ENCODE peak calls at places on chromosomes 4 and X, in seven cellular contexts. One of them, this sample, is unnamed.

GRCh38 chrX:16839224-16839851 is 30.8 kb downstream of the RBBP7 start:
- DNase-seq in neural progenitor cell: peak; percentile 8
- DNase-seq in Kasumi-1: no peak
- DNase-seq in NCI-H1092 treated with DMSO at 0.1 percent for 48 hours: no peak
- DNase-seq in left colon: no peak
- DNase-seq in mesendoderm: peak; percentile 14
- DNase-seq in kidney epithelial cell: no peak
- DNase-seq in this sample: no peak

GRCh38 chr4:125317526-125317880 is 2.7 kb downstream of the FAT4 start:
- DNase-seq in neural progenitor cell: peak; percentile 75
- DNase-seq in Kasumi-1: no peak
- DNase-seq in NCI-H1092 treated with DMSO at 0.1 percent for 48 hours: no peak
- DNase-seq in left colon: peak; percentile 25
- DNase-seq in mesendoderm: peak; percentile 71
- DNase-seq in kidney epithelial cell: no peak
- DNase-seq in this sample: no peak

GRCh38 chrX:26597981-26598380 is 382.0 kb downstream of the MAGEB5 start:
- DNase-seq in neural progenitor cell: no peak
- DNase-seq in Kasumi-1: no peak
- DNase-seq in NCI-H1092 treated with DMSO at 0.1 percent for 48 hours: no peak
- DNase-seq in left colon: no peak
- DNase-seq in mesendoderm: no peak
- DNase-seq in kidney epithelial cell: no peak
- DNase-seq in this sample: no peak

GRCh38 chr4:153074501-153075255 is 129.6 kb upstream of the TRIM2 start:
- DNase-seq in neural progenitor cell: no peak
- DNase-seq in Kasumi-1: no peak
- DNase-seq in NCI-H1092 treated with DMSO at 0.1 percent for 48 hours: no peak
- DNase-seq in left colon: no peak
- DNase-seq in mesendoderm: no peak
- DNase-seq in kidney epithelial cell: no peak
- DNase-seq in this sample: no peak

GRCh38 chrX:118117069-118117405 is 427 bp upstream of the KLHL13 start:
- DNase-seq in neural progenitor cell: no peak
- DNase-seq in Kasumi-1: no peak
- DNase-seq in NCI-H1092 treated with DMSO at 0.1 percent for 48 hours: no peak
- DNase-seq in left colon: no peak
- DNase-seq in mesendoderm: no peak
- DNase-seq in kidney epithelial cell: no peak
- DNase-seq in this sample: no peak

GRCh38 chrX:130179170-130179569 is 7.4 kb downstream of the RAB33A start:
- DNase-seq in neural progenitor cell: no peak
- DNase-seq in Kasumi-1: no peak
- DNase-seq in NCI-H1092 treated with DMSO at 0.1 percent for 48 hours: no peak
- DNase-seq in left colon: no peak
- DNase-seq in mesendoderm: no peak
- DNase-seq in kidney epithelial cell: no peak
- DNase-seq in this sample: no peak

GRCh38 chr4:89416968-89417367 is 109.4 kb upstream of the GPRIN3 start:
- DNase-seq in neural progenitor cell: no peak
- DNase-seq in Kasumi-1: no peak
- DNase-seq in NCI-H1092 treated with DMSO at 0.1 percent for 48 hours: no peak
- DNase-seq in left colon: no peak
- DNase-seq in mesendoderm: no peak
- DNase-seq in kidney epithelial cell: no peak
- DNase-seq in this sample: no peak

GRCh38 chr4:8079031-8079885 is 79.4 kb downstream of the ABLIM2 start:
- DNase-seq in neural progenitor cell: no peak
- DNase-seq in Kasumi-1: peak; percentile 86
- DNase-seq in NCI-H1092 treated with DMSO at 0.1 percent for 48 hours: no peak
- DNase-seq in left colon: peak; percentile 78
- DNase-seq in mesendoderm: peak; percentile 93
- DNase-seq in kidney epithelial cell: no peak
- DNase-seq in this sample: no peak

GRCh38 chrX:1274786-1275185 is 6.2 kb downstream of the CSF2RA start:
- DNase-seq in neural progenitor cell: no peak
- DNase-seq in Kasumi-1: peak; percentile 17
- DNase-seq in NCI-H1092 treated with DMSO at 0.1 percent for 48 hours: no peak
- DNase-seq in left colon: no peak
- DNase-seq in mesendoderm: no peak
- DNase-seq in kidney epithelial cell: no peak
- DNase-seq in this sample: no peak

GRCh38 chr4:165726831-165727230 is 146.2 kb upstream of the TLL1 start:
- DNase-seq in neural progenitor cell: no peak
- DNase-seq in Kasumi-1: no peak
- DNase-seq in NCI-H1092 treated with DMSO at 0.1 percent for 48 hours: no peak
- DNase-seq in left colon: no peak
- DNase-seq in mesendoderm: no peak
- DNase-seq in kidney epithelial cell: peak; percentile 12
- DNase-seq in this sample: no peak

GRCh38 chr4:48967101-48967500 is 19.0 kb upstream of the CWH43 start:
- DNase-seq in neural progenitor cell: no peak
- DNase-seq in Kasumi-1: no peak
- DNase-seq in NCI-H1092 treated with DMSO at 0.1 percent for 48 hours: no peak
- DNase-seq in left colon: no peak
- DNase-seq in mesendoderm: no peak
- DNase-seq in kidney epithelial cell: no peak
- DNase-seq in this sample: no peak

GRCh38 chrX:2410279-2411020 is 90.3 kb downstream of the DHRSX start:
- DNase-seq in neural progenitor cell: no peak
- DNase-seq in Kasumi-1: no peak
- DNase-seq in NCI-H1092 treated with DMSO at 0.1 percent for 48 hours: no peak
- DNase-seq in left colon: peak; percentile 63
- DNase-seq in mesendoderm: peak; percentile 66
- DNase-seq in kidney epithelial cell: no peak
- DNase-seq in this sample: no peak

GRCh38 chr4:185721190-185721948 is 90.6 kb downstream of the SORBS2 start:
- DNase-seq in neural progenitor cell: no peak
- DNase-seq in Kasumi-1: no peak
- DNase-seq in NCI-H1092 treated with DMSO at 0.1 percent for 48 hours: no peak
- DNase-seq in left colon: no peak
- DNase-seq in mesendoderm: no peak
- DNase-seq in kidney epithelial cell: no peak
- DNase-seq in this sample: no peak

GRCh38 chr4:46073778-46074177 is 50.1 kb downstream of the GABRG1 start:
- DNase-seq in neural progenitor cell: no peak
- DNase-seq in Kasumi-1: peak; percentile 29
- DNase-seq in NCI-H1092 treated with DMSO at 0.1 percent for 48 hours: no peak
- DNase-seq in left colon: no peak
- DNase-seq in mesendoderm: no peak
- DNase-seq in kidney epithelial cell: no peak
- DNase-seq in this sample: no peak

GRCh38 chrX:11908371-11908770 is 150.3 kb downstream of the MSL3 start:
- DNase-seq in neural progenitor cell: peak; percentile 36
- DNase-seq in Kasumi-1: peak; percentile 31
- DNase-seq in NCI-H1092 treated with DMSO at 0.1 percent for 48 hours: peak; percentile 47
- DNase-seq in left colon: no peak
- DNase-seq in mesendoderm: peak; percentile 47
- DNase-seq in kidney epithelial cell: no peak
- DNase-seq in this sample: no peak

GRCh38 chr4:173025131-173025530 is 143.5 kb upstream of the GALNT7 start:
- DNase-seq in neural progenitor cell: peak; percentile 82
- DNase-seq in Kasumi-1: peak; percentile 93
- DNase-seq in NCI-H1092 treated with DMSO at 0.1 percent for 48 hours: peak; percentile 56
- DNase-seq in left colon: peak; percentile 33
- DNase-seq in mesendoderm: peak; percentile 95
- DNase-seq in kidney epithelial cell: no peak
- DNase-seq in this sample: peak; percentile 64

GRCh38 chr4:40910706-40911105 is 161.0 kb downstream of the NSUN7 start:
- DNase-seq in neural progenitor cell: no peak
- DNase-seq in Kasumi-1: no peak
- DNase-seq in NCI-H1092 treated with DMSO at 0.1 percent for 48 hours: no peak
- DNase-seq in left colon: no peak
- DNase-seq in mesendoderm: no peak
- DNase-seq in kidney epithelial cell: no peak
- DNase-seq in this sample: no peak

GRCh38 chr4:8610858-8611610 is 18.5 kb downstream of the CPZ start:
- DNase-seq in neural progenitor cell: no peak
- DNase-seq in Kasumi-1: no peak
- DNase-seq in NCI-H1092 treated with DMSO at 0.1 percent for 48 hours: no peak
- DNase-seq in left colon: no peak
- DNase-seq in mesendoderm: no peak
- DNase-seq in kidney epithelial cell: no peak
- DNase-seq in this sample: no peak

GRCh38 chr4:124437853-124438495 is 274.6 kb downstream of the ANKRD50 start:
- DNase-seq in neural progenitor cell: no peak
- DNase-seq in Kasumi-1: no peak
- DNase-seq in NCI-H1092 treated with DMSO at 0.1 percent for 48 hours: no peak
- DNase-seq in left colon: no peak
- DNase-seq in mesendoderm: no peak
- DNase-seq in kidney epithelial cell: no peak
- DNase-seq in this sample: peak; percentile 71

GRCh38 chr4:26272654-26273307 is 48.0 kb upstream of the RBPJ start:
- DNase-seq in neural progenitor cell: no peak
- DNase-seq in Kasumi-1: peak; percentile 86
- DNase-seq in NCI-H1092 treated with DMSO at 0.1 percent for 48 hours: no peak
- DNase-seq in left colon: no peak
- DNase-seq in mesendoderm: no peak
- DNase-seq in kidney epithelial cell: no peak
- DNase-seq in this sample: no peak

GRCh38 chrX:107978707-107979307 is 3.4 kb downstream of the TEX13B start:
- DNase-seq in neural progenitor cell: peak; percentile 62
- DNase-seq in Kasumi-1: peak; percentile 20
- DNase-seq in NCI-H1092 treated with DMSO at 0.1 percent for 48 hours: peak; percentile 26
- DNase-seq in left colon: no peak
- DNase-seq in mesendoderm: peak; percentile 59
- DNase-seq in kidney epithelial cell: no peak
- DNase-seq in this sample: no peak

GRCh38 chrX:679161-679979 is 48.8 kb downstream of the SHOX start:
- DNase-seq in neural progenitor cell: peak; percentile 54
- DNase-seq in Kasumi-1: no peak
- DNase-seq in NCI-H1092 treated with DMSO at 0.1 percent for 48 hours: no peak
- DNase-seq in left colon: no peak
- DNase-seq in mesendoderm: no peak
- DNase-seq in kidney epithelial cell: no peak
- DNase-seq in this sample: no peak

GRCh38 chr4:15737255-15737654 is 34.4 kb downstream of the BST1 start:
- DNase-seq in neural progenitor cell: no peak
- DNase-seq in Kasumi-1: no peak
- DNase-seq in NCI-H1092 treated with DMSO at 0.1 percent for 48 hours: no peak
- DNase-seq in left colon: peak; percentile 15
- DNase-seq in mesendoderm: no peak
- DNase-seq in kidney epithelial cell: no peak
- DNase-seq in this sample: no peak

GRCh38 chrX:69309074-69309792 is 144.0 kb upstream of the PJA1 start:
- DNase-seq in neural progenitor cell: no peak
- DNase-seq in Kasumi-1: no peak
- DNase-seq in NCI-H1092 treated with DMSO at 0.1 percent for 48 hours: peak; percentile 3
- DNase-seq in left colon: no peak
- DNase-seq in mesendoderm: no peak
- DNase-seq in kidney epithelial cell: no peak
- DNase-seq in this sample: no peak

GRCh38 chr4:153119626-153120025 is 84.6 kb upstream of the TRIM2 start:
- DNase-seq in neural progenitor cell: no peak
- DNase-seq in Kasumi-1: no peak
- DNase-seq in NCI-H1092 treated with DMSO at 0.1 percent for 48 hours: no peak
- DNase-seq in left colon: no peak
- DNase-seq in mesendoderm: no peak
- DNase-seq in kidney epithelial cell: no peak
- DNase-seq in this sample: no peak

This sample was measured in prostate gland.